ENCODE peak calls at places on chromosome 22, in nine cellular contexts. One of them, this sample, is unnamed.

GRCh38 chr22:40462195-40462988 is 92.0 kb downstream of the SGSM3 start:
- ATAC-seq in right cardiac atrium: peak; percentile 39
- ATAC-seq in lung: no peak
- ATAC-seq in mucosa of descending colon: peak; percentile 45
- ATAC-seq in upper lobe of right lung: peak; percentile 45
- ATAC-seq in naive thymus-derived CD4-positive, alpha-beta T cell: peak; percentile 62
- ATAC-seq in right lobe of liver: peak; percentile 51
- ATAC-seq in pancreas: peak; percentile 63
- ATAC-seq in heart right ventricle: peak; percentile 29
- ATAC-seq in this sample: no peak

GRCh38 chr22:40898850-40899357 is 37.0 kb upstream of the DNAJB7 start:
- ATAC-seq in right cardiac atrium: peak; percentile 35
- ATAC-seq in lung: no peak
- ATAC-seq in mucosa of descending colon: peak; percentile 80
- ATAC-seq in upper lobe of right lung: no peak
- ATAC-seq in naive thymus-derived CD4-positive, alpha-beta T cell: peak; percentile 67
- ATAC-seq in right lobe of liver: peak; percentile 85
- ATAC-seq in pancreas: peak; percentile 80
- ATAC-seq in heart right ventricle: no peak
- ATAC-seq in this sample: no peak

GRCh38 chr22:25992331-25992730 is 176.9 kb upstream of the SEZ6L start:
- ATAC-seq in right cardiac atrium: peak; percentile 4
- ATAC-seq in lung: no peak
- ATAC-seq in mucosa of descending colon: no peak
- ATAC-seq in upper lobe of right lung: no peak
- ATAC-seq in naive thymus-derived CD4-positive, alpha-beta T cell: no peak
- ATAC-seq in right lobe of liver: no peak
- ATAC-seq in pancreas: no peak
- ATAC-seq in heart right ventricle: no peak
- ATAC-seq in this sample: no peak

GRCh38 chr22:17199131-17199731 is 20.0 kb downstream of the ADA2 start:
- ATAC-seq in right cardiac atrium: peak; percentile 83
- ATAC-seq in lung: no peak
- ATAC-seq in mucosa of descending colon: peak; percentile 50
- ATAC-seq in upper lobe of right lung: peak; percentile 56
- ATAC-seq in naive thymus-derived CD4-positive, alpha-beta T cell: no peak
- ATAC-seq in right lobe of liver: no peak
- ATAC-seq in pancreas: peak; percentile 72
- ATAC-seq in heart right ventricle: peak; percentile 72
- ATAC-seq in this sample: peak; percentile 19

GRCh38 chr22:48798281-48799226 is 1029.1 kb downstream of the BRD1 start:
- ATAC-seq in right cardiac atrium: no peak
- ATAC-seq in lung: no peak
- ATAC-seq in mucosa of descending colon: no peak
- ATAC-seq in upper lobe of right lung: no peak
- ATAC-seq in naive thymus-derived CD4-positive, alpha-beta T cell: no peak
- ATAC-seq in right lobe of liver: no peak
- ATAC-seq in pancreas: no peak
- ATAC-seq in heart right ventricle: no peak
- ATAC-seq in this sample: no peak

GRCh38 chr22:20435436-20436308 is 2.0 kb downstream of the SCARF2 start:
- ATAC-seq in right cardiac atrium: no peak
- ATAC-seq in lung: no peak
- ATAC-seq in mucosa of descending colon: no peak
- ATAC-seq in upper lobe of right lung: no peak
- ATAC-seq in naive thymus-derived CD4-positive, alpha-beta T cell: no peak
- ATAC-seq in right lobe of liver: no peak
- ATAC-seq in pancreas: no peak
- ATAC-seq in heart right ventricle: no peak
- ATAC-seq in this sample: no peak

GRCh38 chr22:38271927-38272372 is 860 bp downstream of the TMEM184B start:
- ATAC-seq in right cardiac atrium: peak; percentile 10
- ATAC-seq in lung: no peak
- ATAC-seq in mucosa of descending colon: peak; percentile 72
- ATAC-seq in upper lobe of right lung: peak; percentile 61
- ATAC-seq in naive thymus-derived CD4-positive, alpha-beta T cell: no peak
- ATAC-seq in right lobe of liver: peak; percentile 46
- ATAC-seq in pancreas: peak; percentile 79
- ATAC-seq in heart right ventricle: no peak
- ATAC-seq in this sample: peak; percentile 6

GRCh38 chr22:36184433-36185035 is 17.1 kb downstream of the APOL4 start:
- ATAC-seq in right cardiac atrium: peak; percentile 64
- ATAC-seq in lung: no peak
- ATAC-seq in mucosa of descending colon: no peak
- ATAC-seq in upper lobe of right lung: no peak
- ATAC-seq in naive thymus-derived CD4-positive, alpha-beta T cell: no peak
- ATAC-seq in right lobe of liver: no peak
- ATAC-seq in pancreas: no peak
- ATAC-seq in heart right ventricle: peak; percentile 48
- ATAC-seq in this sample: no peak

GRCh38 chr22:27919943-27920755 is 1.1 kb upstream of the PITPNB start:
- ATAC-seq in right cardiac atrium: peak; percentile 67
- ATAC-seq in lung: peak; percentile 13
- ATAC-seq in mucosa of descending colon: peak; percentile 12
- ATAC-seq in upper lobe of right lung: peak; percentile 4
- ATAC-seq in naive thymus-derived CD4-positive, alpha-beta T cell: peak; percentile 35
- ATAC-seq in right lobe of liver: peak; percentile 15
- ATAC-seq in pancreas: peak; percentile 37
- ATAC-seq in heart right ventricle: peak; percentile 50
- ATAC-seq in this sample: peak; percentile 54

GRCh38 chr22:18152519-18152918 is 2.5 kb downstream of the USP18 start:
- ATAC-seq in right cardiac atrium: no peak
- ATAC-seq in lung: no peak
- ATAC-seq in mucosa of descending colon: no peak
- ATAC-seq in upper lobe of right lung: no peak
- ATAC-seq in naive thymus-derived CD4-positive, alpha-beta T cell: no peak
- ATAC-seq in right lobe of liver: no peak
- ATAC-seq in pancreas: no peak
- ATAC-seq in heart right ventricle: no peak
- ATAC-seq in this sample: no peak

GRCh38 chr22:44088976-44089570 is 65.0 kb downstream of the PARVB start:
- ATAC-seq in right cardiac atrium: peak; percentile 53
- ATAC-seq in lung: no peak
- ATAC-seq in mucosa of descending colon: no peak
- ATAC-seq in upper lobe of right lung: peak; percentile 80
- ATAC-seq in naive thymus-derived CD4-positive, alpha-beta T cell: no peak
- ATAC-seq in right lobe of liver: no peak
- ATAC-seq in pancreas: no peak
- ATAC-seq in heart right ventricle: no peak
- ATAC-seq in this sample: no peak

GRCh38 chr22:35809816-35810215 is 92.1 kb downstream of the APOL5 start:
- ATAC-seq in right cardiac atrium: no peak
- ATAC-seq in lung: no peak
- ATAC-seq in mucosa of descending colon: no peak
- ATAC-seq in upper lobe of right lung: no peak
- ATAC-seq in naive thymus-derived CD4-positive, alpha-beta T cell: no peak
- ATAC-seq in right lobe of liver: peak; percentile 79
- ATAC-seq in pancreas: no peak
- ATAC-seq in heart right ventricle: no peak
- ATAC-seq in this sample: no peak

GRCh38 chr22:37427128-37427710 is at the start of gene ELFN2:
- ATAC-seq in right cardiac atrium: no peak
- ATAC-seq in lung: peak; percentile 12
- ATAC-seq in mucosa of descending colon: no peak
- ATAC-seq in upper lobe of right lung: peak; percentile 7
- ATAC-seq in naive thymus-derived CD4-positive, alpha-beta T cell: peak; percentile 30
- ATAC-seq in right lobe of liver: peak; percentile 35
- ATAC-seq in pancreas: peak; percentile 56
- ATAC-seq in heart right ventricle: peak; percentile 31
- ATAC-seq in this sample: no peak

GRCh38 chr22:29071261-29072045 is 1.4 kb upstream of the KREMEN1 start:
- ATAC-seq in right cardiac atrium: peak; percentile 34
- ATAC-seq in lung: no peak
- ATAC-seq in mucosa of descending colon: peak; percentile 55
- ATAC-seq in upper lobe of right lung: peak; percentile 21
- ATAC-seq in naive thymus-derived CD4-positive, alpha-beta T cell: peak; percentile 15
- ATAC-seq in right lobe of liver: peak; percentile 45
- ATAC-seq in pancreas: peak; percentile 29
- ATAC-seq in heart right ventricle: no peak
- ATAC-seq in this sample: no peak

GRCh38 chr22:16844529-16844928 is 19.3 kb upstream of the XKR3 start:
- ATAC-seq in right cardiac atrium: no peak
- ATAC-seq in lung: no peak
- ATAC-seq in mucosa of descending colon: no peak
- ATAC-seq in upper lobe of right lung: no peak
- ATAC-seq in naive thymus-derived CD4-positive, alpha-beta T cell: no peak
- ATAC-seq in right lobe of liver: no peak
- ATAC-seq in pancreas: no peak
- ATAC-seq in heart right ventricle: no peak
- ATAC-seq in this sample: no peak

GRCh38 chr22:29093030-29093429 is 20.2 kb downstream of the KREMEN1 start:
- ATAC-seq in right cardiac atrium: no peak
- ATAC-seq in lung: no peak
- ATAC-seq in mucosa of descending colon: no peak
- ATAC-seq in upper lobe of right lung: no peak
- ATAC-seq in naive thymus-derived CD4-positive, alpha-beta T cell: no peak
- ATAC-seq in right lobe of liver: no peak
- ATAC-seq in pancreas: no peak
- ATAC-seq in heart right ventricle: no peak
- ATAC-seq in this sample: no peak

GRCh38 chr22:25643232-25644000 is 78.9 kb downstream of the GRK3 start:
- ATAC-seq in right cardiac atrium: no peak
- ATAC-seq in lung: no peak
- ATAC-seq in mucosa of descending colon: no peak
- ATAC-seq in upper lobe of right lung: no peak
- ATAC-seq in naive thymus-derived CD4-positive, alpha-beta T cell: no peak
- ATAC-seq in right lobe of liver: no peak
- ATAC-seq in pancreas: no peak
- ATAC-seq in heart right ventricle: no peak
- ATAC-seq in this sample: no peak

GRCh38 chr22:29609139-29609538 is 5.7 kb downstream of the NF2 start:
- ATAC-seq in right cardiac atrium: no peak
- ATAC-seq in lung: no peak
- ATAC-seq in mucosa of descending colon: no peak
- ATAC-seq in upper lobe of right lung: peak; percentile 43
- ATAC-seq in naive thymus-derived CD4-positive, alpha-beta T cell: no peak
- ATAC-seq in right lobe of liver: no peak
- ATAC-seq in pancreas: peak; percentile 51
- ATAC-seq in heart right ventricle: no peak
- ATAC-seq in this sample: no peak

GRCh38 chr22:48943567-48944432 is 883.9 kb downstream of the BRD1 start:
- ATAC-seq in right cardiac atrium: peak; percentile 86
- ATAC-seq in lung: no peak
- ATAC-seq in mucosa of descending colon: peak; percentile 56
- ATAC-seq in upper lobe of right lung: peak; percentile 52
- ATAC-seq in naive thymus-derived CD4-positive, alpha-beta T cell: no peak
- ATAC-seq in right lobe of liver: peak; percentile 55
- ATAC-seq in pancreas: peak; percentile 74
- ATAC-seq in heart right ventricle: peak; percentile 20
- ATAC-seq in this sample: no peak

GRCh38 chr22:24408630-24409029 is 18.8 kb upstream of the ADORA2A start:
- ATAC-seq in right cardiac atrium: no peak
- ATAC-seq in lung: no peak
- ATAC-seq in mucosa of descending colon: no peak
- ATAC-seq in upper lobe of right lung: no peak
- ATAC-seq in naive thymus-derived CD4-positive, alpha-beta T cell: no peak
- ATAC-seq in right lobe of liver: no peak
- ATAC-seq in pancreas: no peak
- ATAC-seq in heart right ventricle: no peak
- ATAC-seq in this sample: no peak
- H3K4me1 ChIP-seq in right cardiac atrium: peaks cover 21% of the 10 kb centered on the region
- H3K4me1 ChIP-seq in lung: peaks cover 11% of the 10 kb centered on the region
- H3K4me1 ChIP-seq in mucosa of descending colon: peaks cover under 1% of the 10 kb centered on the region
- H3K4me1 ChIP-seq in upper lobe of right lung: peaks cover 14% of the 10 kb centered on the region
- H3K4me1 ChIP-seq in naive thymus-derived CD4-positive, alpha-beta T cell: peaks cover 12% of the 10 kb centered on the region
- H3K4me1 ChIP-seq in right lobe of liver: no peaks in the 10 kb centered on the region
- H3K4me1 ChIP-seq in pancreas: no peaks in the 10 kb centered on the region
- H3K4me1 ChIP-seq in heart right ventricle: peaks cover 54% of the 10 kb centered on the region
- H3K4me1 ChIP-seq in this sample: peaks cover 4% of the 10 kb centered on the region

GRCh38 chr22:42648017-42648367 is 1.2 kb downstream of the CYB5R3 start:
- ATAC-seq in right cardiac atrium: no peak
- ATAC-seq in lung: no peak
- ATAC-seq in mucosa of descending colon: no peak
- ATAC-seq in upper lobe of right lung: no peak
- ATAC-seq in naive thymus-derived CD4-positive, alpha-beta T cell: no peak
- ATAC-seq in right lobe of liver: no peak
- ATAC-seq in pancreas: no peak
- ATAC-seq in heart right ventricle: no peak
- ATAC-seq in this sample: no peak
- H3K4me1 ChIP-seq in right cardiac atrium: peaks cover 34% of the 10 kb centered on the region
- H3K4me1 ChIP-seq in lung: peaks cover 24% of the 10 kb centered on the region
- H3K4me1 ChIP-seq in mucosa of descending colon: peaks cover 60% of the 10 kb centered on the region
- H3K4me1 ChIP-seq in upper lobe of right lung: peaks cover 55% of the 10 kb centered on the region
- H3K4me1 ChIP-seq in naive thymus-derived CD4-positive, alpha-beta T cell: peaks cover 16% of the 10 kb centered on the region
- H3K4me1 ChIP-seq in right lobe of liver: peaks cover 44% of the 10 kb centered on the region
- H3K4me1 ChIP-seq in pancreas: peaks cover 33% of the 10 kb centered on the region
- H3K4me1 ChIP-seq in heart right ventricle: peaks cover 60% of the 10 kb centered on the region
- H3K4me1 ChIP-seq in this sample: peaks cover 54% of the 10 kb centered on the region

DNA sequence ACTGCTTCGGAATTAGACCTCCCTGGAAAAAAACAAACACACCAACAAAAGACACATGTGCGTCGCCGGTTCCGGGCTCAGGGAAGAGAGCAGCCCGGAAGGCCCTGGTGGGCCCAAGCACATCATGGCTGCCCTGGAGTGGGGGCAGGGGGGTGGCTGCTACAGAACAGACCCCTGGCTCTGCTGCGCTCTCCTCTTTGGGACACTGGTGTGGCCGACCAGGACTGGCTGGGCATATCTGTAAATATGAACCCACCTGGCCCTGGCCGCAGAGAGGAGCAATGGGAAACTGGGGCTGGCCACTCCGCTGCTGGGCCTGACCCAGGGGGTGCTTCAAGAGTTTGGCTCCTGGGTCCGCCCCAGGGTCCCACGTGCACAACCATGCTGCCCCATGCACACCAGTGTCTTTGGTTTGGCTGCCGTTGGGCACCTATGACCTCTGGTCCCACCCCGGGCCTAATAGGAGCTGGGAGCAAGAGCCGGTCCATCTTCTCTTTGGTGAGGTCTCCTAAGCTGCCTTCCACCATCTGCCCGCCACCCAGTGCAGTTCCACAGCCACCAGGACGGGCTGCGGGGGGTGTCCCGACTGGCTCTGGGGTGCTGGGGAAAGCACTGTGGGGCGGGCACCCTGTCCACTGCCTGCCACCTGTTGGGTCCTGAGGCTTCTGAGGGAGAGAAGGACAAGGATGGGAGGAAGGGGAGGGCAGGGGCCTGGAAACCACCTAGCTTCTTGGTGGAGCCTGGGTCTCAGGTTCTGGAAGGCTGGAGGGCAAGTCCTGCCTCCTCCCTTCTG is 30.1 kb downstream of the PPM1F start:
- ATAC-seq in right cardiac atrium: no peak
- ATAC-seq in lung: no peak
- ATAC-seq in mucosa of descending colon: no peak
- ATAC-seq in upper lobe of right lung: no peak
- ATAC-seq in naive thymus-derived CD4-positive, alpha-beta T cell: no peak
- ATAC-seq in right lobe of liver: no peak
- ATAC-seq in pancreas: no peak
- ATAC-seq in heart right ventricle: no peak
- ATAC-seq in this sample: no peak
- H3K4me1 ChIP-seq in right cardiac atrium: no peaks in the 10 kb centered on the region
- H3K4me1 ChIP-seq in lung: no peaks in the 10 kb centered on the region
- H3K4me1 ChIP-seq in mucosa of descending colon: no peaks in the 10 kb centered on the region
- H3K4me1 ChIP-seq in upper lobe of right lung: no peaks in the 10 kb centered on the region
- H3K4me1 ChIP-seq in naive thymus-derived CD4-positive, alpha-beta T cell: no peaks in the 10 kb centered on the region
- H3K4me1 ChIP-seq in right lobe of liver: no peaks in the 10 kb centered on the region
- H3K4me1 ChIP-seq in pancreas: peaks cover 22% of the 10 kb centered on the region
- H3K4me1 ChIP-seq in heart right ventricle: peaks cover 3% of the 10 kb centered on the region
- H3K4me1 ChIP-seq in this sample: peaks cover 3% of the 10 kb centered on the region

DNA sequence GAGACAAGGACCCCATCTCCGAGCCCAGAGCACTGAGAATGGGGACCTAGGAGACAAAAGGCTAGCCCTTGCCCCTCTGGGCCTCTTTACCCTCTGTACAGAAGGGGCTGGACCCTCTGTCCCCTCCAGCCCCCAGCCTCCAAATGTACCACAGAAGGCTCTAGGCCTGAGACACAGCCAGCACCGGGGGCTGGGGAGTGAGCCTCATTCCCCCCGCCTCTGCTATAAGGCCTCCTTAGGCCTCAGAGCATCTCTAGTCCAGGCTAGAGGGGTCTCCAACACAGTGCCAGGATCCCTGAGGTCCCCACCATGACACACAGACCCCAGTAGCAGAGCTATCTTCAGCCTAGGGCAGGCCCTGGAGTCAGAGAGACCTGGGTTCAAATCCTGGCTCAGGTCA is 4.8 kb downstream of the SMTN start:
- ATAC-seq in right cardiac atrium: no peak
- ATAC-seq in lung: no peak
- ATAC-seq in mucosa of descending colon: no peak
- ATAC-seq in upper lobe of right lung: no peak
- ATAC-seq in naive thymus-derived CD4-positive, alpha-beta T cell: no peak
- ATAC-seq in right lobe of liver: no peak
- ATAC-seq in pancreas: no peak
- ATAC-seq in heart right ventricle: no peak
- ATAC-seq in this sample: no peak
- H3K4me1 ChIP-seq in right cardiac atrium: peaks cover 4% of the 10 kb centered on the region
- H3K4me1 ChIP-seq in lung: peaks cover 7% of the 10 kb centered on the region
- H3K4me1 ChIP-seq in mucosa of descending colon: peaks cover 25% of the 10 kb centered on the region
- H3K4me1 ChIP-seq in upper lobe of right lung: peaks cover 41% of the 10 kb centered on the region
- H3K4me1 ChIP-seq in naive thymus-derived CD4-positive, alpha-beta T cell: peaks cover 13% of the 10 kb centered on the region
- H3K4me1 ChIP-seq in right lobe of liver: no peaks in the 10 kb centered on the region
- H3K4me1 ChIP-seq in pancreas: peaks cover 27% of the 10 kb centered on the region
- H3K4me1 ChIP-seq in heart right ventricle: peaks cover 63% of the 10 kb centered on the region
- H3K4me1 ChIP-seq in this sample: peaks cover 60% of the 10 kb centered on the region

This sample was measured in gastroesophageal sphincter.